ENCODE peak calls at places on chromosomes 11 and 22, in six cellular contexts. L is adipocyte, B is gastrocnemius medialis, U is mesendoderm, O is thoracic aorta, X is PC-3. Y is an unnamed sample. For H3K27me3 and H3K4me1, the result is how much of the 10 kb centered on the place peaks cover.

GRCh38 chr11:59141673-59142460 is 789 bp upstream of the FAM111A start:
- DNase-seq in X (peak), L (peak), O (no peak), U (no peak), B (no peak), Y (no peak)

GRCh38 chr11:64834723-64835615 is 9.5 kb downstream of the CDC42BPG start:
- DNase-seq in U (no peak), X (peak), B (no peak), O (no peak), L (no peak), Y (no peak)

GRCh38 chr11:23653071-23653675 is 792.9 kb upstream of the CCDC179 start:
- DNase-seq in O (no peak), L (no peak), X (no peak), U (no peak), B (no peak), Y (no peak)

GRCh38 chr11:67545280-67545679 is 22.0 kb upstream of the CABP2 start:
- DNase-seq in B (no peak), X (no peak), O (no peak), L (no peak), U (peak), Y (no peak)

GRCh38 chr11:10208045-10208674 is 85.9 kb downstream of the SBF2 start:
- DNase-seq in X (peak), O (no peak), L (peak), U (peak), B (no peak), Y (peak)

GRCh38 chr22:50696251-50696798 is 23.7 kb downstream of the SHANK3 start:
- DNase-seq in X (no peak), U (no peak), O (no peak), L (no peak), B (no peak), Y (no peak)

GRCh38 chr11:123062892-123063395 is 1.0 kb upstream of the HSPA8 start:
- DNase-seq in X (peak), B (no peak), U (peak), L (no peak), O (no peak), Y (peak)

GRCh38 chr22:31345331-31346254 is 553 bp downstream of the PATZ1 start:
- DNase-seq in B (peak), U (peak), L (peak), X (peak), O (peak), Y (peak)

GRCh38 chr11:73249858-73250773 is 22.0 kb upstream of the P2RY6 start:
- DNase-seq in U (no peak), B (no peak), X (no peak), L (peak), O (no peak), Y (no peak)

GRCh38 chr11:117856892-117857291 is 19.6 kb downstream of the FXYD6 start:
- DNase-seq in O (no peak), U (no peak), B (no peak), L (no peak), X (no peak), Y (no peak)

GRCh38 chr22:37196539-37197450 is 8.7 kb upstream of the C1QTNF6 start:
- DNase-seq in U (peak), O (no peak), X (peak), L (peak), B (peak), Y (no peak)

GRCh38 chr11:68020575-68020974 is 9.9 kb upstream of the NDUFS8 start:
- DNase-seq in L (peak), B (no peak), O (no peak), U (peak), X (peak), Y (peak)

GRCh38 chr11:120334894-120335462 is 1.2 kb upstream of the ARHGEF12 start:
- DNase-seq in X (peak), U (peak), B (peak), O (peak), L (peak), Y (peak)

GRCh38 chr22:21657361-21658118 is 8.3 kb upstream of the PPIL2 start:
- DNase-seq in U (peak), X (peak), L (peak), B (peak), O (no peak), Y (peak)

GRCh38 chr11:57463596-57464342 is 3.4 kb downstream of the RTN4RL2 start:
- DNase-seq in U (peak), O (no peak), L (no peak), B (no peak), X (no peak), Y (no peak)

GRCh38 chr11:32893947-32894827 is 1.6 kb downstream of the QSER1 start:
- DNase-seq in U (peak), B (no peak), L (peak), O (no peak), X (peak), Y (peak)

GRCh38 chr11:128691802-128692749 is 1.8 kb upstream of the FLI1 start:
- DNase-seq in U (peak), B (no peak), O (no peak), X (no peak), L (peak), Y (no peak)

GRCh38 chr11:123479048-123479837 is 49.2 kb downstream of the GRAMD1B start:
- DNase-seq in U (no peak), L (no peak), B (no peak), O (no peak), X (no peak), Y (no peak)

GRCh38 chr11:1360181-1360834 is 29.4 kb upstream of the BRSK2 start:
- DNase-seq in U (no peak), B (no peak), L (no peak), X (no peak), O (no peak), Y (no peak)

GRCh38 chr11:90344546-90344945 is 121.7 kb upstream of the CHORDC1 start:
- DNase-seq in B (no peak), O (no peak), L (no peak), U (no peak), X (no peak), Y (no peak)

DNA sequence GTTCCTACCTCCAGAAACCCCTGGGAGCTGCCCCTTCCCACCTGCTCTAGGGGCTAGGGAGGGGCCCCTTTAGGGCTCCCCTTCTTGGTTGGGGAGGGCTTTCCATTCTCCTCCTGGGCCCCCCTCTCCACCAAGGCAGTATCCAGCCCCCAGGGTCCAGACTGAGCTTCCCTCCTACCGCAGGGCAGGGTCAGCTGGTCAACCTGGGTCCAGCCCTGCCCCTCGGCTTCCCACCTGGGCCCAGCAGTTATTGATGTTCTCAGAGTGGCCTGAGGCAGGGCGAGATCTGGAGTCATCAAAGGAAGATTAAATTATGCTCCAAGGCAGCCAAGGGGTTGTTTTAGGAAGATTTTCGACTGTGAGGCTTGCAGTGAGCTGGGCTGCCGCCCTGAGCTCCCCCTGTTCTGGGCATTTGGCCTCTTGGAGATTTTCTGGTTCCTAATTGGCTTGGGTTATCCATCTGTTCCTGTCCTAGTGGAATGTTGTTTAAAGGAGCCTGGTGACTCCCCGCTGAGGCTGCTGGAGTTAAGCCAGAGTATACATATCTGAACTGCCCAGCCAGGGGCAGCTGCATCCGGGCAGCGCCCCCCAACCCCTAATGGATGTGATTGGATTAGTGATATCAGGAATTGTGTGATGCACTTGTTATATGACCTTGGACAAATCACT is 1.8 kb upstream of the SLC22A8 start:
- DNase-seq in L (no peak), B (no peak), X (no peak), O (no peak), U (peak), Y (no peak)
- H3K27me3 ChIP-seq in L (half or more), B (under half), X (half or more), O (under half), U (under half), Y (under half)

GRCh38 chr22:41411021-41411851 is 29.5 kb downstream of the TEF start:
- DNase-seq in B (peak), X (no peak), L (no peak), U (peak), O (peak), Y (no peak)
- H3K4me1 ChIP-seq in B (half or more), X (under half), L (under half), U (under half), O (half or more), Y (under half)

GRCh38 chr11:45369294-45369693 is 83.2 kb upstream of the SYT13 start:
- DNase-seq in O (no peak), B (no peak), X (no peak), L (no peak), U (no peak), Y (no peak)
- H3K27me3 ChIP-seq in O (under half), B (under half), X (half or more), L (half or more), U (under half), Y (under half)

GRCh38 chr11:20011294-20011951 is 148.9 kb downstream of the DBX1 start:
- DNase-seq in X (no peak), L (peak), O (no peak), U (no peak), B (no peak), Y (no peak)

GRCh38 chr11:20010861-20011225 is 149.4 kb downstream of the DBX1 start:
- DNase-seq in L (no peak), X (no peak), B (no peak), O (no peak), U (peak), Y (no peak)

GRCh38 chr11:20008190-20008801 is 152.0 kb downstream of the DBX1 start:
- DNase-seq in L (no peak), O (no peak), B (no peak), X (no peak), U (no peak), Y (no peak)

GRCh38 chr11:20008870-20009644 is 151.2 kb downstream of the DBX1 start:
- DNase-seq in X (no peak), U (no peak), L (no peak), B (no peak), O (no peak), Y (no peak)

GRCh38 chr11:20010106-20010860 is 150.0 kb downstream of the DBX1 start:
- DNase-seq in O (no peak), L (no peak), X (no peak), B (no peak), U (no peak), Y (no peak)
- H3K4me1 ChIP-seq in O (half or more), L (under half), X (under half), B (under half), U (under half), Y (under half)

Y was measured in SJSA1.